ENCODE peak calls at places on chromosomes 3 and 15, in ten cellular contexts. O, J, F, X, V, N, T, W, E and C are unnamed samples.

GRCh38 chr3:173135059-173135458 is 6.0 kb downstream of the SPATA16 start:
- DNase-seq in O (no peak), X (no peak), T (no peak), J (no peak), N (no peak), V (no peak), W (no peak), E (no peak), F (no peak), C (no peak)

GRCh38 chr3:107963581-107963980 is 127.2 kb downstream of the CD47 start:
- DNase-seq in E (no peak), O (no peak), X (no peak), F (no peak), V (no peak), W (peak; percentile 8), N (no peak), J (no peak), T (no peak), C (peak; percentile 29)

GRCh38 chr15:85010472-85011209 is 29.0 kb downstream of the PDE8A start:
- DNase-seq in W (no peak), N (no peak), V (no peak), J (no peak), X (peak; percentile 61), E (no peak), F (peak; percentile 35), O (no peak), T (no peak), C (peak; percentile 81)

GRCh38 chr3:39038165-39038564 is 13.6 kb downstream of the SCN11A start:
- DNase-seq in F (no peak), W (peak; percentile 27), X (no peak), N (no peak), E (no peak), O (no peak), T (no peak), J (no peak), V (no peak), C (peak; percentile 31)

GRCh38 chr15:41927516-41927915 is 33.7 kb upstream of the SPTBN5 start:
- DNase-seq in O (no peak), J (no peak), T (no peak), E (no peak), N (no peak), F (no peak), V (no peak), W (no peak), X (no peak), C (no peak)

GRCh38 chr15:83943849-83944404 is 290.0 kb downstream of the ADAMTSL3 start:
- DNase-seq in J (no peak), W (no peak), E (no peak), N (no peak), T (no peak), V (no peak), X (no peak), F (no peak), O (no peak), C (no peak)

GRCh38 chr15:75138016-75138999 is 63.4 kb upstream of the C15orf39 start:
- DNase-seq in T (no peak), F (no peak), O (no peak), E (no peak), J (no peak), W (peak; percentile 71), X (no peak), V (no peak), N (no peak), C (peak; percentile 54)

GRCh38 chr3:38522002-38522401 is 25.9 kb downstream of the EXOG start:
- DNase-seq in J (no peak), O (no peak), T (no peak), E (no peak), F (no peak), N (no peak), W (no peak), X (no peak), V (no peak), C (no peak)

GRCh38 chr15:22904736-22905135 is 66.3 kb downstream of the NIPA2 start:
- DNase-seq in E (no peak), T (no peak), F (no peak), X (no peak), O (no peak), W (peak; percentile 31), J (no peak), V (no peak), N (peak; percentile 59), C (no peak)

GRCh38 chr15:22903961-22904534 is 65.6 kb downstream of the NIPA2 start:
- DNase-seq in W (no peak), T (no peak), V (no peak), E (no peak), N (no peak), F (no peak), X (no peak), O (no peak), J (no peak), C (no peak)

GRCh38 chr15:22903427-22903826 is 65.0 kb downstream of the NIPA2 start:
- DNase-seq in F (no peak), O (no peak), J (no peak), W (no peak), N (no peak), X (no peak), T (no peak), E (no peak), V (no peak), C (no peak)

GRCh38 chr15:22908830-22909229 is 70.4 kb downstream of the NIPA2 start:
- DNase-seq in W (no peak), J (no peak), E (no peak), N (no peak), O (no peak), F (no peak), V (no peak), X (no peak), T (no peak), C (no peak)

DNA sequence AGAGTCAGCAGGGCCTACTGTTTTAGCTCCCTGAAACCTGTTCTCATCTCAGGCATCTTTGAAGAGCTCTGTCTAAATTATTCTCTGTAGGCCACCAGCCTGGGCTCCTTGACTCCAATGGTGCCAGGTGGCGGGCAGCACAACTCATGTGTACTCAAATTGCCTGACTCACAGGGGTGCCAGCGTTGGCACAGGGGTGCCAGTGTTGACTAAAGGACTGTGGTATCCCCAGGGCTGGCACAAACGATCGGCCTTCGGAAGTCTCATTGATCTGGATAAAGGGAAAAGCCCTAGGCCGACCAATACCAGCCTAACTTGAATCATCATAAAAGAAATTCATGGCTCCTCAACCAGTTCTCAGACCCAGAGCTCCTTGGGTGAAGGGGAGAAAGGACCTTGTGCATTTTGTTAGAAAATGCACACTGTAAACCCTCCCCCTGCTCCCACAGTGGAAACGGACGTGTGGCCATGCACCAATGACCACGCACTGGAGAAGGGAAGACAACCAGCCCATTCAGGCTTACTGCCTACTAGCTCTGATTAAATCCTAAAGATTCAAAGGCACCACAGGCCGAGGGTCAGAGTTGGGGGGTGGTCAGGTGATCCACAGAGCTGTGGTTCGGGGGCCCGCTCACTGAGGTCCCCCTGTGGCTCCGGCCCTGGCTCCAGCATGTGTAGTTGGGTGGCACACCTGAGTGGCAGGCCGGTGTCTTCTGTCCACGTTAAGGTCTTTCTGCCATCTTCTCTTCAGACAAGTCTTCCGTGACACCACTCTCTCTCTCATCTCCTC is 68.9 kb downstream of the NIPA2 start:
- DNase-seq in J (no peak), T (no peak), O (no peak), X (no peak), E (no peak), N (no peak), V (no peak), F (no peak), W (no peak), C (no peak)
- TF ChIP-seq CTCF in J (no peak), T (no peak), O (no peak), X (no peak), E (no peak), N (no peak), V (no peak), F (no peak), W (no peak), C (no peak)

DNA sequence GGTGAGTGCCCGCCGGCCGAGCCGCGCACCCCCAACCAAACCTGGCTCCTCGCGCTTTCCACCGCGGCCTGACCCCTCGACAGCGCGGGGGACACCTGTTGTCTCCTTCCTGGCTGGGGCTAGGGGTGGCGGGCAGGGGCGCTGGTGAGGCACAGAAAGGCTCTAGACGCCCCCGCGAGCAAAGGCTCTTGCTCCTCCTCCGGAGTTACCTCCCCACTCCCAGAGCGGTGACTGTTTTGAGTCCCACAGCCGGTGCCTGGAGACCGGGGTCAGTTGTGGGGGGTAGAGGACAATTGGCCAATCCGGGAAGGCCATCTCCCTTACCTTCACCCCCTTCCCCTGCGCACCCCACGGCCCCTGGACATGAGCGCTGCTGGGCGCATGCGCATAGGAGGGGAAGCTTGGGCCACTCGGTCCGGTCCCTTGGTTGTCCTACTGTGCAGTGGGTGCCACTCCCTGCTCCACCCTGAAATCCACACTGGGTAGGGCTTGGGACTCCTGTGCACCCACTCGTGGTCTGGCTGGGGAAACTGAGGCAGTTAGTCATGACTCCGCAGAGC is 554 bp downstream of the CHST13 start:
- DNase-seq in J (no peak), F (no peak), E (no peak), N (no peak), X (peak; percentile 62), O (no peak), T (no peak), V (no peak), W (no peak), C (no peak)
- H3K4me3 ChIP-seq in J (peak overlapping the region; percentile 29), F (peak overlapping the region; percentile 66), E (peak overlapping the region; percentile 18), N (no peak overlapping the region), X (peak overlapping the region; percentile 52), O (peak overlapping the region; percentile 20), T (no peak overlapping the region), V (peak overlapping the region; percentile 23), W (peak overlapping the region; percentile 18), C (peak overlapping the region; percentile 32)

GRCh38 chr3:12818773-12819172 is 22.3 kb downstream of the CAND2 start:
- DNase-seq in W (no peak), T (no peak), E (no peak), F (no peak), X (no peak), N (no peak), J (no peak), V (no peak), O (no peak), C (no peak)

GRCh38 chr3:12824299-12824698 is 17.1 kb downstream of the RPL32 start:
- DNase-seq in E (no peak), T (no peak), N (no peak), F (no peak), O (no peak), J (no peak), W (no peak), V (no peak), X (no peak), C (no peak)

GRCh38 chr3:12817341-12817705 is 20.8 kb downstream of the CAND2 start:
- DNase-seq in N (no peak), O (no peak), W (no peak), X (no peak), T (no peak), F (no peak), V (no peak), E (no peak), J (no peak), C (no peak)

GRCh38 chr3:12818273-12818672 is 21.8 kb downstream of the CAND2 start:
- DNase-seq in X (no peak), E (no peak), T (no peak), O (no peak), N (no peak), F (no peak), J (no peak), V (no peak), W (no peak), C (no peak)

DNA sequence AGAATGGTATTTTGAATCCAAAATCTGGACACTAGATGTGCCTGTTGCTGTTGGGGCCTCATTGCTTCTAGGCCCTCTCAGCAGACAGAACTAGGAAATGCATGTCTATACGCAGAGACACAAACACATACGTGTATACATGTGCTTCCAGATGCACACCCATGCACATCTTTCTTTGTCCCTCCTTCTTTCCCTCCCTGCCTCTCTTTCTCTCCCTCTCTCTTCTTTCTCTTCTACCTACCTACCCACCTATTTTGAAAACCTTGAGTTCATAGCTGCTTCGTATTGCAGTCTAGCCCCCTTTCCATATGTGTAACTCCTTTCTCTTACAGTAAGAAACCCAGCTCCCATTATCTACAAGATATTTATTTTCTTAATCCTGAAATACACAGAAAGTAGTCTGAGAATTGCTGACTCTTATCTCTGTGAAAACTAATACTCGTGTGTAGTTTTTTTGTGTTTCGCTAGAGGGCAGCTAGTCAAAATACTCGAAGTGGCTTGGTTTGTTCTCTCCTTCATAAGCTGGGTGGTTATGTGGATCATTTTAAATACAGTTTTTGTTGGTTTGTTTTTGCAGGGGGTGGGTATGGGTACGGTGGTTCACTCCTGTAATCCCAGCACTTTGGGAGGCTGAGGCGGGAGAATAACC is 18.5 kb downstream of the RPL32 start:
- DNase-seq in X (peak; percentile 46), F (no peak), V (peak; percentile 29), O (no peak), J (no peak), N (no peak), T (no peak), E (no peak), W (peak; percentile 29), C (no peak)
- TF ChIP-seq CTCF in X (peak; percentile 47), F (peak; percentile 46), V (peak; percentile 40), O (peak; percentile 13), J (peak; percentile 53), N (peak; percentile 7), T (no peak), E (no peak), W (peak; percentile 46), C (peak; percentile 26)

GRCh38 chr3:9686703-9687102 is 16.9 kb upstream of the CPNE9 start:
- DNase-seq in X (no peak), V (no peak), W (no peak), N (no peak), E (no peak), J (no peak), O (no peak), T (no peak), F (no peak), C (no peak)
- H3K4me3 ChIP-seq in X (no peak overlapping the region), V (no peak overlapping the region), W (no peak overlapping the region), N (no peak overlapping the region), E (no peak overlapping the region), J (no peak overlapping the region), O (no peak overlapping the region), T (no peak overlapping the region), F (no peak overlapping the region), C (no peak overlapping the region)